ENCODE peak calls at places on chromosome 19, in seven cellular contexts. One of them, this sample, is unnamed.
A peak's percentile ranks its signal among the peaks of the same experiment; 100 is the strongest.

GRCh38 chr19:8373867-8374813 is 10.2 kb downstream of the ANGPTL4 start:
- DNase-seq in cardiac muscle cell: peak; percentile 23
- DNase-seq in tibial artery: no peak
- DNase-seq in uterus: no peak
- DNase-seq in Karpas-422: no peak
- DNase-seq in left lung: no peak
- DNase-seq in A549: peak; percentile 68
- DNase-seq in this sample: no peak

GRCh38 chr19:694481-695349 is 537 bp downstream of the PRSS57 start:
- DNase-seq in cardiac muscle cell: no peak
- DNase-seq in tibial artery: no peak
- DNase-seq in uterus: no peak
- DNase-seq in Karpas-422: no peak
- DNase-seq in left lung: no peak
- DNase-seq in A549: no peak
- DNase-seq in this sample: no peak

GRCh38 chr19:11578342-11579142 is 1.1 kb upstream of the ACP5 start:
- DNase-seq in cardiac muscle cell: peak; percentile 33
- DNase-seq in tibial artery: peak; percentile 80
- DNase-seq in uterus: no peak
- DNase-seq in Karpas-422: peak; percentile 62
- DNase-seq in left lung: peak; percentile 88
- DNase-seq in A549: no peak
- DNase-seq in this sample: peak; percentile 18

GRCh38 chr19:1223018-1223855 is 14.6 kb downstream of the CBARP start:
- DNase-seq in cardiac muscle cell: peak; percentile 49
- DNase-seq in tibial artery: no peak
- DNase-seq in uterus: no peak
- DNase-seq in Karpas-422: peak; percentile 84
- DNase-seq in left lung: no peak
- DNase-seq in A549: peak; percentile 61
- DNase-seq in this sample: no peak

GRCh38 chr19:54390942-54391577 is 24.2 kb upstream of the TTYH1 start:
- DNase-seq in cardiac muscle cell: peak; percentile 77
- DNase-seq in tibial artery: no peak
- DNase-seq in uterus: no peak
- DNase-seq in Karpas-422: peak; percentile 88
- DNase-seq in left lung: no peak
- DNase-seq in A549: peak; percentile 80
- DNase-seq in this sample: peak; percentile 43

GRCh38 chr19:43755256-43755801 is 567 bp upstream of the SMG9 start:
- DNase-seq in cardiac muscle cell: peak; percentile 80
- DNase-seq in tibial artery: peak; percentile 88
- DNase-seq in uterus: peak; percentile 80
- DNase-seq in Karpas-422: peak; percentile 94
- DNase-seq in left lung: peak; percentile 93
- DNase-seq in A549: peak; percentile 91
- DNase-seq in this sample: peak; percentile 61

GRCh38 chr19:8973501-8974091 is 36.6 kb downstream of the MUC16 start:
- DNase-seq in cardiac muscle cell: peak; percentile 1
- DNase-seq in tibial artery: no peak
- DNase-seq in uterus: no peak
- DNase-seq in Karpas-422: peak; percentile 71
- DNase-seq in left lung: no peak
- DNase-seq in A549: peak; percentile 6
- DNase-seq in this sample: no peak

GRCh38 chr19:50486823-50487515 is 10.3 kb upstream of the GARIN5A start:
- DNase-seq in cardiac muscle cell: peak; percentile 44
- DNase-seq in tibial artery: no peak
- DNase-seq in uterus: no peak
- DNase-seq in Karpas-422: peak; percentile 97
- DNase-seq in left lung: peak; percentile 31
- DNase-seq in A549: peak; percentile 92
- DNase-seq in this sample: no peak

GRCh38 chr19:19185853-19186728 is 5.9 kb downstream of the BORCS8 start:
- DNase-seq in cardiac muscle cell: peak; percentile 56
- DNase-seq in tibial artery: no peak
- DNase-seq in uterus: no peak
- DNase-seq in Karpas-422: peak; percentile 89
- DNase-seq in left lung: peak; percentile 60
- DNase-seq in A549: peak; percentile 61
- DNase-seq in this sample: peak; percentile 54

GRCh38 chr19:8209965-8210659 is 942 bp downstream of the CERS4 start:
- DNase-seq in cardiac muscle cell: no peak
- DNase-seq in tibial artery: no peak
- DNase-seq in uterus: no peak
- DNase-seq in Karpas-422: no peak
- DNase-seq in left lung: no peak
- DNase-seq in A549: no peak
- DNase-seq in this sample: no peak

GRCh38 chr19:33868821-33869412 is 72.2 kb downstream of the KCTD15 start:
- DNase-seq in cardiac muscle cell: peak; percentile 51
- DNase-seq in tibial artery: no peak
- DNase-seq in uterus: peak; percentile 18
- DNase-seq in Karpas-422: no peak
- DNase-seq in left lung: no peak
- DNase-seq in A549: no peak
- DNase-seq in this sample: no peak

GRCh38 chr19:30063184-30064020 is 121.4 kb downstream of the URI1 start:
- DNase-seq in cardiac muscle cell: no peak
- DNase-seq in tibial artery: no peak
- DNase-seq in uterus: no peak
- DNase-seq in Karpas-422: no peak
- DNase-seq in left lung: peak; percentile 49
- DNase-seq in A549: no peak
- DNase-seq in this sample: no peak

GRCh38 chr19:18418725-18419194 is 438 bp upstream of the SSBP4 start:
- DNase-seq in cardiac muscle cell: no peak
- DNase-seq in tibial artery: peak; percentile 81
- DNase-seq in uterus: peak; percentile 66
- DNase-seq in Karpas-422: no peak
- DNase-seq in left lung: peak; percentile 86
- DNase-seq in A549: no peak
- DNase-seq in this sample: peak; percentile 34

GRCh38 chr19:18294467-18294864 is 13.0 kb upstream of the JUND start:
- DNase-seq in cardiac muscle cell: no peak
- DNase-seq in tibial artery: no peak
- DNase-seq in uterus: no peak
- DNase-seq in Karpas-422: peak; percentile 76
- DNase-seq in left lung: peak; percentile 83
- DNase-seq in A549: no peak
- DNase-seq in this sample: peak; percentile 82

GRCh38 chr19:5308471-5309437 is 31.9 kb downstream of the PTPRS start:
- DNase-seq in cardiac muscle cell: peak; percentile 94
- DNase-seq in tibial artery: peak; percentile 92
- DNase-seq in uterus: peak; percentile 88
- DNase-seq in Karpas-422: no peak
- DNase-seq in left lung: peak; percentile 67
- DNase-seq in A549: no peak
- DNase-seq in this sample: no peak

GRCh38 chr19:28878862-28879566 is 333.9 kb downstream of the UQCRFS1 start:
- DNase-seq in cardiac muscle cell: peak; percentile 83
- DNase-seq in tibial artery: no peak
- DNase-seq in uterus: peak; percentile 61
- DNase-seq in Karpas-422: peak; percentile 90
- DNase-seq in left lung: no peak
- DNase-seq in A549: peak; percentile 83
- DNase-seq in this sample: peak; percentile 21

GRCh38 chr19:15249912-15250634 is 17.8 kb upstream of the EPHX3 start:
- DNase-seq in cardiac muscle cell: peak; percentile 94
- DNase-seq in tibial artery: peak; percentile 95
- DNase-seq in uterus: peak; percentile 66
- DNase-seq in Karpas-422: no peak
- DNase-seq in left lung: no peak
- DNase-seq in A549: peak; percentile 69
- DNase-seq in this sample: no peak
- H3K9me3 ChIP-seq in cardiac muscle cell: no peaks in the 10 kb centered on the region
- H3K9me3 ChIP-seq in tibial artery: no peaks in the 10 kb centered on the region
- H3K9me3 ChIP-seq in uterus: no peaks in the 10 kb centered on the region
- H3K9me3 ChIP-seq in Karpas-422: no peaks in the 10 kb centered on the region
- H3K9me3 ChIP-seq in left lung: no peaks in the 10 kb centered on the region
- H3K9me3 ChIP-seq in A549: no peaks in the 10 kb centered on the region
- H3K9me3 ChIP-seq in this sample: no peaks in the 10 kb centered on the region

GRCh38 chr19:23817519-23817918 is 58.8 kb upstream of the ZNF681 start:
- DNase-seq in cardiac muscle cell: peak; percentile 10
- DNase-seq in tibial artery: no peak
- DNase-seq in uterus: peak; percentile 54
- DNase-seq in Karpas-422: peak; percentile 63
- DNase-seq in left lung: no peak
- DNase-seq in A549: peak; percentile 52
- DNase-seq in this sample: peak; percentile 10
- H3K9me3 ChIP-seq in cardiac muscle cell: no peaks in the 10 kb centered on the region
- H3K9me3 ChIP-seq in tibial artery: no peaks in the 10 kb centered on the region
- H3K9me3 ChIP-seq in uterus: no peaks in the 10 kb centered on the region
- H3K9me3 ChIP-seq in Karpas-422: peaks cover 37% of the 10 kb centered on the region
- H3K9me3 ChIP-seq in left lung: no peaks in the 10 kb centered on the region
- H3K9me3 ChIP-seq in A549: peaks cover 34% of the 10 kb centered on the region
- H3K9me3 ChIP-seq in this sample: peaks cover 4% of the 10 kb centered on the region

GRCh38 chr19:57477191-57478008 is at the start of gene ZNF772:
- DNase-seq in cardiac muscle cell: peak; percentile 97
- DNase-seq in tibial artery: peak; percentile 89
- DNase-seq in uterus: peak; percentile 84
- DNase-seq in Karpas-422: peak; percentile 76
- DNase-seq in left lung: peak; percentile 83
- DNase-seq in A549: peak; percentile 96
- DNase-seq in this sample: peak; percentile 70
- H3K9me3 ChIP-seq in cardiac muscle cell: peaks cover 8% of the 10 kb centered on the region
- H3K9me3 ChIP-seq in tibial artery: peaks cover 11% of the 10 kb centered on the region
- H3K9me3 ChIP-seq in uterus: peaks cover 39% of the 10 kb centered on the region
- H3K9me3 ChIP-seq in Karpas-422: peaks cover 56% of the 10 kb centered on the region
- H3K9me3 ChIP-seq in left lung: peaks cover 20% of the 10 kb centered on the region
- H3K9me3 ChIP-seq in A549: peaks cover 93% of the 10 kb centered on the region
- H3K9me3 ChIP-seq in this sample: peaks cover 39% of the 10 kb centered on the region

DNA sequence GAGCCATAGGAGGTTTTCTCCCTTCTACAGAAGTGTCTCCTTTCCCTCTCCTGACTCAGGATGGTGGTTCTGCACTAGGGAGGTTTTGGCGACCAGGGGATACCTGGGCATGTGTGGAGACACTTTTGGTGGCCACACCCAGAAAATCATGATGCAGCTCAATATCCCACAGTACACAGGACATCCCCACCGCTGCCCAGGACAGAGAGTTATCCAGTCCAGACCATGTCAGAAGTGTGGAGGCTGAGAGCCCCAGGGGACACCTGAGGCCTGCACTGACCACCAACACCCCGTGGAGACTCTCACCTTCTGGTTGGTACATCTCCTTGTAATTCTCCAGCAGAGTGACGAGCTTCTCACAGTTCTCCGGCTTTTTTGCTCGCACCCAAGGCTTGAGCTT is 16.6 kb downstream of the PEG3 start:
- DNase-seq in cardiac muscle cell: no peak
- DNase-seq in tibial artery: no peak
- DNase-seq in uterus: no peak
- DNase-seq in Karpas-422: no peak
- DNase-seq in left lung: no peak
- DNase-seq in A549: no peak
- DNase-seq in this sample: no peak
- H3K9me3 ChIP-seq in cardiac muscle cell: no peaks in the 10 kb centered on the region
- H3K9me3 ChIP-seq in tibial artery: no peaks in the 10 kb centered on the region
- H3K9me3 ChIP-seq in uterus: no peaks in the 10 kb centered on the region
- H3K9me3 ChIP-seq in Karpas-422: no peaks in the 10 kb centered on the region
- H3K9me3 ChIP-seq in left lung: no peaks in the 10 kb centered on the region
- H3K9me3 ChIP-seq in A549: peaks cover 65% of the 10 kb centered on the region
- H3K9me3 ChIP-seq in this sample: no peaks in the 10 kb centered on the region

GRCh38 chr19:56973713-56974553 is 133.4 kb upstream of the PEG3 start:
- DNase-seq in cardiac muscle cell: no peak
- DNase-seq in tibial artery: no peak
- DNase-seq in uterus: no peak
- DNase-seq in Karpas-422: no peak
- DNase-seq in left lung: no peak
- DNase-seq in A549: no peak
- DNase-seq in this sample: no peak
- H3K9me3 ChIP-seq in cardiac muscle cell: no peaks in the 10 kb centered on the region
- H3K9me3 ChIP-seq in tibial artery: no peaks in the 10 kb centered on the region
- H3K9me3 ChIP-seq in uterus: no peaks in the 10 kb centered on the region
- H3K9me3 ChIP-seq in Karpas-422: no peaks in the 10 kb centered on the region
- H3K9me3 ChIP-seq in left lung: no peaks in the 10 kb centered on the region
- H3K9me3 ChIP-seq in A549: peaks cover 66% of the 10 kb centered on the region
- H3K9me3 ChIP-seq in this sample: no peaks in the 10 kb centered on the region

DNA sequence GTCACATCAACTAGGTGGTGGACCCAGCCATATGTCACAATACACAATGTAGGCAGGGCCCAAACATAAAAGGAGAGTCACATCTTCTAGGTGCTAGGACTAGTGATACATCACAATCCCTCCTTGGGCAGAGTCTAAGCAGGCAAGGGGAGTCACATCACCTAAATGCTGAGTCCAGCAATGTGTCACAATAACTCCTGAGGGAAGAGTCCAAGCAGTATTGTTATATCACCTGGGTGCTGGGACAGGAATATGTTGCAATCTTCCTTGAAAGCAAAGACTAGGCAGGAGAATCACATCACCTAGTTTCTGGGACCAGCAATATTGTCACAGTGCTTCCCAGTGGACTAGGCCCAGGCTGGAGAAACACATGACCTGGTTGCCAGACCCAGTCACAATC is 29.4 kb upstream of the ZNF729 start:
- DNase-seq in cardiac muscle cell: no peak
- DNase-seq in tibial artery: no peak
- DNase-seq in uterus: no peak
- DNase-seq in Karpas-422: no peak
- DNase-seq in left lung: no peak
- DNase-seq in A549: no peak
- DNase-seq in this sample: no peak
- H3K9me3 ChIP-seq in cardiac muscle cell: peaks cover 3% of the 10 kb centered on the region
- H3K9me3 ChIP-seq in tibial artery: no peaks in the 10 kb centered on the region
- H3K9me3 ChIP-seq in uterus: no peaks in the 10 kb centered on the region
- H3K9me3 ChIP-seq in Karpas-422: peaks cover 19% of the 10 kb centered on the region
- H3K9me3 ChIP-seq in left lung: no peaks in the 10 kb centered on the region
- H3K9me3 ChIP-seq in A549: peaks cover 25% of the 10 kb centered on the region
- H3K9me3 ChIP-seq in this sample: no peaks in the 10 kb centered on the region

GRCh38 chr19:55930996-55931515 is 1.1 kb downstream of the NLRP13 start:
- DNase-seq in cardiac muscle cell: no peak
- DNase-seq in tibial artery: no peak
- DNase-seq in uterus: no peak
- DNase-seq in Karpas-422: no peak
- DNase-seq in left lung: no peak
- DNase-seq in A549: no peak
- DNase-seq in this sample: no peak
- H3K9me3 ChIP-seq in cardiac muscle cell: no peaks in the 10 kb centered on the region
- H3K9me3 ChIP-seq in tibial artery: no peaks in the 10 kb centered on the region
- H3K9me3 ChIP-seq in uterus: no peaks in the 10 kb centered on the region
- H3K9me3 ChIP-seq in Karpas-422: no peaks in the 10 kb centered on the region
- H3K9me3 ChIP-seq in left lung: no peaks in the 10 kb centered on the region
- H3K9me3 ChIP-seq in A549: peaks cover 5% of the 10 kb centered on the region
- H3K9me3 ChIP-seq in this sample: no peaks in the 10 kb centered on the region

This sample was measured in T-helper 17 cell.